ENCODE peak calls at places on chromosomes 3 and 15, in six cellular contexts. R is CD8-positive, alpha-beta memory T cell; W is upper lobe of right lung; V is uterus; H is SJSA1; N is CD4-positive, alpha-beta T cell. I is an unnamed sample.

GRCh38 chr3:82274897-82275296 is 513.5 kb upstream of the GBE1 start:
- DNase-seq in R (no peak), W (no peak), V (no peak), H (no peak), N (no peak), I (no peak)

GRCh38 chr15:33091983-33092688 is 102.4 kb downstream of the FMN1 start:
- DNase-seq in R (no peak), W (no peak), V (no peak), H (no peak), N (no peak), I (no peak)

GRCh38 chr3:185717627-185718330 is 107.1 kb downstream of the IGF2BP2 start:
- DNase-seq in R (no peak), W (no peak), V (no peak), H (no peak), N (no peak), I (no peak)

GRCh38 chr3:135059580-135059979 is 264.5 kb downstream of the EPHB1 start:
- DNase-seq in R (no peak), W (no peak), V (no peak), H (no peak), N (no peak), I (no peak)

GRCh38 chr3:168894204-168894603 is 769.3 kb downstream of the MECOM start:
- DNase-seq in R (no peak), W (no peak), V (no peak), H (no peak), N (no peak), I (no peak)

GRCh38 chr15:63372018-63372705 is 9.5 kb downstream of the CA12 start:
- DNase-seq in R (no peak), W (no peak), V (peak), H (peak), N (no peak), I (no peak)

GRCh38 chr3:133248389-133248788 is 151.5 kb upstream of the BFSP2 start:
- DNase-seq in R (no peak), W (no peak), V (no peak), H (no peak), N (no peak), I (no peak)

GRCh38 chr15:68541743-68542142 is 37.0 kb upstream of the CORO2B start:
- DNase-seq in R (no peak), W (no peak), V (no peak), H (no peak), N (no peak), I (no peak)

GRCh38 chr3:127265581-127265981 is 22.3 kb downstream of the PRR20G start:
- DNase-seq in R (no peak), W (no peak), V (no peak), H (no peak), N (no peak), I (no peak)
- H3K27ac ChIP-seq in R (no peak), W (no peak), V (no peak), H (no peak), N (no peak), I (no peak)

DNA sequence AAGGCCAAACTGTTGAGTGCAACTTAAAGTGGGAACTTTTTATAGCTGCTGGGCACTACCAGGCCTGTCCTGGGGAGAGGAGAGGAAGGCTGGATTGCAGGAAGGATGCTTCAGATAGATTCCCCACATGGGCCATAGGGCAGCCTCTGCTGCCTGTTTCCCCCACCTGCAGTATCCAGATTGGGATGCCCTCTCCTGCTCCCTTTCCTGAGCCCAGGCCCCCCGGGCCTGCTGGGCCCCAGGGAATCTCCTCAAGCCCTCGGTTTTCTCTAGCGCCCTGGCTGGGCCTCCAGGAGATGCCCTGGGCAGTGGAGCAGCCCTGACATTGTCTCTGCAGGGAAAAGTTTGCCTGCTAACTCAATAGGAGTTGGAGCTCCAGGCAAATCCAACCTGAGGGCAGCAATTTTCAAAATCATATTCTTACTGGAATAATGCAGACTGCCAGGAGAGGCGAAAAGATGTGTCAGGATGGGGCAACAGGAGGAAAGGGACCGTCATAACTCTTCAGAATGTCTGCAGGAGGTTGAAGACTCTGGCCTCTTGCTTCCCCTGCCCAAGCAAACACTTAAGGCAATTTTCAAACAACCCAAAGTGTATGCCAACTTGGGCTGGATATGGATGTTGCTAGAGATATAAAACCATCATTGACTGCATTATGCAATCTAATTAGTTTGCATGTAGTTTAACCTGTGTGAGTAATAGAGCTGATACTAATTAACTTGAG is 4.4 kb downstream of the NR2F2 start:
- DNase-seq in R (no peak), W (no peak), V (no peak), H (peak), N (no peak), I (no peak)
- H3K27ac ChIP-seq in R (peak), W (peak), V (peak), H (peak), N (no peak), I (no peak)

GRCh38 chr3:37957185-37957936 is 33.2 kb upstream of the VILL start:
- DNase-seq in R (no peak), W (no peak), V (no peak), H (no peak), N (no peak), I (no peak)

GRCh38 chr3:37964716-37965115 is 25.9 kb upstream of the VILL start:
- DNase-seq in R (no peak), W (no peak), V (no peak), H (no peak), N (no peak), I (no peak)

GRCh38 chr3:37962906-37963486 is 27.6 kb upstream of the VILL start:
- DNase-seq in R (no peak), W (no peak), V (no peak), H (no peak), N (no peak), I (no peak)

GRCh38 chr3:37963635-37964034 is 27.0 kb upstream of the VILL start:
- DNase-seq in R (no peak), W (no peak), V (no peak), H (no peak), N (no peak), I (no peak)

DNA sequence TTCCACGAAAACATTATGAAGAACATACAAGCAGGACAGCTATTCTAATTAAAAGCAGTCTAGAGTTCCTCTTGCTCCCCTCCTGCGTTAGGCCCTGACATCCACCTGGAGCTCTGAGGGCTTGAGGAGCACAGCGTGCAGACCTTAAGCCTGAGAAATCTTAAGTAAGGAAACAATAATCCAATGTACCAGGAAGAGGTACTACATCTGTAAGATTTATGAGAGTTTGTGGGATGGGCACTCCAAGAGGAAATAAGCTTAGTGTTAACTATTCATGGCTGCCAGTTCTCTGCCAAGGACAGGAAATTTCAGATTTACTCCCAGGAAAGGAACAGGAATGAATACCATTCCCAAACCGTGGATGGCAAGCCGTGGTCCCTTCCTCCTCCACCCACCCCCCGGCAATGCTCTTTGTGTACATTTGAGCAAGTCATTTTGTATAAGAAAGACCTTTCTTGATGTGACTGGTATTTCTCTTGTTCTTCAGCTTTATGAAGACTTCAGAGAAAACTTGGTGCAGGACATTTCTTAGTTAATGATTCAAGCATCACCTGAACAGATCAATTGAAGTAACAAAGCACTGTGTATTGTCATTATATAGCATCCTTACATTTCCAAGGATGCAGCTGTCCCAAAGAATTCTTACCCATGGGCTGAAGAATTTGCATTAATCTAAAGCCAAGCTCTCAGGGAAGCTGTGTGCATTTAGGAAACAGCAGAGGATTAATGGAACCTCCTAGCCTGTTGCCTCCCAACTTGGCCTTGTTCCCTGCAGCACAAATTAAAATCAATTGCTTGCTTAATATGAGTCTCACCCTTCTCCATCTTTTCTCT is 28.7 kb upstream of the VILL start:
- DNase-seq in R (no peak), W (no peak), V (no peak), H (no peak), N (no peak), I (no peak)
- H3K27ac ChIP-seq in R (no peak), W (peak), V (peak), H (no peak), N (no peak), I (no peak)

GRCh38 chr3:141275511-141275910 is 43.9 kb downstream of the PXYLP1 start:
- DNase-seq in R (no peak), W (no peak), V (no peak), H (no peak), N (no peak), I (no peak)
- H3K27ac ChIP-seq in R (no peak), W (peak), V (no peak), H (no peak), N (no peak), I (no peak)

GRCh38 chr3:45677841-45678240 is 11.4 kb upstream of the SACM1L start:
- DNase-seq in R (no peak), W (no peak), V (no peak), H (no peak), N (no peak), I (no peak)
- H3K27ac ChIP-seq in R (no peak), W (peak), V (peak), H (no peak), N (peak), I (no peak)